ENCODE peak calls at places on chromosomes 13 and 19, in five cellular contexts. B, Y, K, Q and X are unnamed samples.

GRCh38 chr19:3108775-3109174 is 14.6 kb downstream of the GNA11 start:
- DNase-seq in K (peak; percentile 82), Y (peak; percentile 56), B (peak; percentile 50), Q (peak; percentile 86), X (peak; percentile 69)

GRCh38 chr19:38013913-38014575 is 107.0 kb downstream of the SIPA1L3 start:
- DNase-seq in B (no peak), K (peak; percentile 49), Q (no peak), Y (no peak), X (no peak)

GRCh38 chr19:10269333-10270179 is 1.4 kb upstream of the ICAM1 start:
- DNase-seq in Q (peak; percentile 99), B (peak; percentile 65), Y (peak; percentile 69), K (peak; percentile 86), X (peak; percentile 92)

GRCh38 chr13:34618654-34619053 is 323.4 kb upstream of the NBEA start:
- DNase-seq in Y (no peak), Q (no peak), K (no peak), B (no peak), X (no peak)

GRCh38 chr13:21997726-21998125 is 326.9 kb downstream of the FGF9 start:
- DNase-seq in Q (no peak), Y (no peak), K (no peak), B (no peak), X (no peak)

GRCh38 chr19:35380450-35381124 is 9.7 kb downstream of the GPR42 start:
- DNase-seq in Q (no peak), K (peak; percentile 56), Y (no peak), B (no peak), X (no peak)

GRCh38 chr19:33780251-33780650 is 16.4 kb upstream of the KCTD15 start:
- DNase-seq in Y (no peak), K (no peak), B (no peak), Q (no peak), X (no peak)

GRCh38 chr13:43766766-43767165 is 20.0 kb downstream of the ENOX1 start:
- DNase-seq in B (no peak), Q (no peak), K (no peak), Y (no peak), X (no peak)

DNA sequence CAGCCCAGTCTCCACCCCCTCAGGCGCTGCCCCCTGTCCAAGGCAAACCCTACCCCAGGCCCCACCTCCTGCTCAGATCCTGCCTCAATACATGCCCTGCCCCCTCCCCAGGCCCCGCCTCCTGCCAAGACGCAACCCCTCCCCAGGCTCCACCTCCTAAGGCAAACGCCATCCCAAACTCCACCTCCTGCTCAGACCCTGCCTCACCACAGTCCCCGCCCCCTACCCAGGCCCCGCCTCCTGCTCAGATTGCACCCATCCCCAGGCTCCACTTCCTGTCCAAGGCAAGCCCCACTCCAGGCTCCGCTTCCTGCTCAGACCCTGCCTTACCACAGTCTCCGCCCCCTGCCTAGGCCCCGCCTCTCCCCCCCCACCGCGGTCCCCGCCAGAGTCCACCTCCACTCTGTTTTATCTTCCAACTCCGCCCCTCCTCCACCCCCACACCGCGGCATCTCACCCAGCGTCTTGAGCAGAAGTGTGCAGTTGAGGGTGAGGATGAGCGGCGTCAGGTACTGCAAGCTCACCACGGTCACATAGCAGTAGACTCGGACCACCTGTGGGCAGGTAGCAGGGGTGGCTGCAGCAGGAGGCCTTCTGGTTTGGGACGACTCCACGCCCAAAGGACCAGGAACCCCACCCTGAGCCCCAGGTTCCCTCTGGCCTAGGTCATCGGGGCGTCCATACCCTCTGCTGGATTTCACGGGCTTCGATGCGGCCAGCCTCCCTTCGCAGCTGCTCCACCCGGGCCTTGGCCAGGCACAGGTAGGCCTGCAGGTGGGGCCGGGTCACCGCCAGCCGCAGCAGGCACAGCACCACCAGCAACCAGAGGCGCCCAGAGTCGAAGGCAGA is 17.7 kb downstream of the TMEM161A start:
- DNase-seq in K (peak; percentile 52), Q (peak; percentile 100), B (peak; percentile 62), Y (peak; percentile 95), X (peak; percentile 74)
- H3K14ac ChIP-seq in K (no peak overlapping the region), Q (no peak overlapping the region), B (no peak overlapping the region), Y (peak overlapping the region; percentile 14), X (no peak overlapping the region)

DNA sequence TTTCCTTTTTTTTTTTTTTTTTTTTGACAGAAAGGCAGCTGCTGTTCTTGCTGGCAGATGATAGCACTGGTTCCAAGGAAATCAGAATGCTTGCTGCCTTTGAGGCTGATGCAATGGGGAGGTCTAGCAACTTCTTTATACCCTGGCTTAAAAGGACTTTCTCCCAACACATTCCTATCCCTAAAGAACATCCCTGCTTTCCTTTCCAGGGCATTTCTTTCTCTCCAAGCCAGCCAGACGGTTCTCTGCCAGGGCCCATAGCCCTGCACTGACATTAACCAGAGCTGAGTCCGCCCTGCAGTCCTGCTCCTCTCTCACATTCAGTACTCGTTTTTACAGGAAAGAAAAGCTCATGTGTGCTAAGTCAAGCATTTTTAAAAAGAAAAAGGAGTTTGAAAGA is 133.8 kb upstream of the WASF3 start:
- DNase-seq in B (peak; percentile 51), Y (no peak), Q (no peak), K (no peak), X (peak; percentile 37)
- H3K9ac ChIP-seq in B (no peak overlapping the region), Y (no peak overlapping the region), Q (no peak overlapping the region), K (no peak overlapping the region), X (no peak overlapping the region)

GRCh38 chr19:18941628-18942354 is 774 bp upstream of the HOMER3 start:
- DNase-seq in B (no peak), Y (no peak), K (no peak), Q (peak; percentile 59), X (peak; percentile 4)
- H3K4me3 ChIP-seq in B (peak overlapping the region; percentile 16), Y (peak overlapping the region; percentile 70), K (peak overlapping the region; percentile 35), Q (peak overlapping the region; percentile 44), X (peak overlapping the region; percentile 35)

DNA sequence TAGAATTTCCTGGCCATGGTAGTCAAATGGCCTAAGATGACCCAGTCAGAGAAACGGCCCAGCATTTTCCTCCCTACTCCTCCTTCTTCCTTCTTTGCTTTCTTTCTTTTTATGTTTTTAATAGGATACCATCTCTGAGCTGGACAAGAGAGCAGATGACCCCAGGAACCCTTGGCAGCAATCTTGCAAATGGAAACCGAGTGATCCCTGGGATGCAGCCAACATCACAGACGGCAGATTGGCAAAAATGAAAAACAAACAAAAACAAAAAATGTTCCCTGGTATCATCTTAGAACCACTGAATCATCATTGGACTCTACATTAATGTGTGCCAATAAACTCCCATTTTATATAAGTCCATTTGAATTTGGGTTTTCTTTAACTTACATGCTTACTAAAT is 424.4 kb downstream of the FGF14 start:
- DNase-seq in K (no peak), B (no peak), Q (no peak), Y (no peak), X (no peak)
- H3K14ac ChIP-seq in K (no peak overlapping the region), B (no peak overlapping the region), Q (no peak overlapping the region), Y (no peak overlapping the region), X (no peak overlapping the region)

DNA sequence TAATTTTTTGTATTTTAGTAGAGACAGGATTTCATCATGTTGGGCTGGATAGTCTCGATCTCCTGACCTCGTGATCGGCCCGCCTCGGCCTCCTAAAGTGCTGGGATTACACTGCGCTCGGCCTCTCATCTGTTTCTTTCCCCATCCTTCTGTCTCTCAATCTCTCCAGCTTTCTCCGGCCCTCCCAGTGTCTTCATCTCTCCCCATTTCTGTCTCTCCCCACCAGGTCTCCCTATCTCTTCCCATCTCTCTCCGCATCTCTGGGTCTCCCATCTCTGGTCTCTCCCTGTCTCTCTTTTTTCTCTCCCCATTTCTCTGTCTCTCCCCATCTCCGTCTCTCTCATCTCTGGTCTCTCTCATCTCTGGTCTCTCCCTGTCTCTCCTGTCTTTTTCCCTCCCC is 12.2 kb upstream of the NFIX start:
- DNase-seq in K (no peak), Y (no peak), B (no peak), Q (no peak), X (no peak)
- H3K9ac ChIP-seq in K (no peak overlapping the region), Y (no peak overlapping the region), B (peak overlapping the region; percentile 40), Q (no peak overlapping the region), X (peak overlapping the region; percentile 91)

GRCh38 chr13:91348906-91349435 is 1.5 kb downstream of the MIR17HG start:
- DNase-seq in K (peak; percentile 96), Q (peak; percentile 95), Y (peak; percentile 89), B (peak; percentile 79), X (peak; percentile 89)

GRCh38 chr13:91347212-91347995 is at the start of gene MIR17HG:
- DNase-seq in Y (peak; percentile 90), K (peak; percentile 90), B (peak; percentile 72), Q (peak; percentile 90), X (peak; percentile 86)

GRCh38 chr13:91349992-91350911 is 2.8 kb downstream of the MIR17HG start:
- DNase-seq in Q (no peak), B (no peak), Y (no peak), K (no peak), X (no peak)

GRCh38 chr13:91346848-91347211 is 657 bp upstream of the MIR17HG start:
- DNase-seq in K (peak; percentile 17), Q (no peak), Y (peak; percentile 14), B (no peak), X (peak; percentile 35)

GRCh38 chr13:91347996-91348905 is 764 bp downstream of the MIR17HG start:
- DNase-seq in Q (no peak), K (peak; percentile 59), B (no peak), Y (peak; percentile 18), X (peak; percentile 28)
- H3K4me3 ChIP-seq in Q (peak overlapping the region; percentile 85), K (peak overlapping the region; percentile 100), B (peak overlapping the region; percentile 73), Y (peak overlapping the region; percentile 100), X (peak overlapping the region; percentile 94)

GRCh38 chr19:50969413-50969760 is at the start of gene KLK6:
- DNase-seq in Q (no peak), K (no peak), B (no peak), Y (no peak), X (no peak)
- H3K14ac ChIP-seq in Q (no peak within 1 kb of the TSS), K (peak within 1 kb of the TSS; percentile 93), B (no peak within 1 kb of the TSS), Y (no peak within 1 kb of the TSS), X (no peak within 1 kb of the TSS)